ENCODE peak calls at places on chromosomes 3 and 15, in six cellular contexts. One of them, this sample, is unnamed.
A peak's percentile ranks its signal among the peaks of the same experiment; 100 is the strongest.

GRCh38 chr15:80031841-80032240 is 27.6 kb upstream of the ZFAND6 start:
- DNase-seq in pancreas: no peak
- DNase-seq in coronary artery: no peak
- DNase-seq in uterus: no peak
- DNase-seq in GM23248: peak; percentile 27
- DNase-seq in adrenal gland: no peak
- DNase-seq in this sample: no peak

GRCh38 chr15:31084176-31084575 is 17.3 kb downstream of the TRPM1 start:
- DNase-seq in GM23248: no peak
- DNase-seq in adrenal gland: no peak
- DNase-seq in coronary artery: no peak
- DNase-seq in uterus: no peak
- DNase-seq in pancreas: no peak
- DNase-seq in this sample: no peak

GRCh38 chr3:51942603-51943450 is 664 bp downstream of the PARP3 start:
- DNase-seq in pancreas: no peak
- DNase-seq in adrenal gland: peak; percentile 86
- DNase-seq in uterus: peak; percentile 52
- DNase-seq in coronary artery: peak; percentile 86
- DNase-seq in GM23248: peak; percentile 94
- DNase-seq in this sample: no peak

GRCh38 chr3:48565591-48566400 is 2.2 kb upstream of the UCN2 start:
- DNase-seq in uterus: no peak
- DNase-seq in coronary artery: no peak
- DNase-seq in GM23248: peak; percentile 86
- DNase-seq in adrenal gland: no peak
- DNase-seq in pancreas: no peak
- DNase-seq in this sample: no peak

GRCh38 chr3:132006605-132007204 is 28.1 kb downstream of the CPNE4 start:
- DNase-seq in coronary artery: no peak
- DNase-seq in GM23248: peak; percentile 71
- DNase-seq in adrenal gland: peak; percentile 65
- DNase-seq in uterus: no peak
- DNase-seq in pancreas: no peak
- DNase-seq in this sample: no peak

GRCh38 chr15:67992834-67993233 is 61.3 kb upstream of the PIAS1 start:
- DNase-seq in pancreas: no peak
- DNase-seq in GM23248: no peak
- DNase-seq in adrenal gland: no peak
- DNase-seq in uterus: no peak
- DNase-seq in coronary artery: no peak
- DNase-seq in this sample: peak; percentile 72

GRCh38 chr15:65870889-65871533 is 1.7 kb downstream of the RAB11A start:
- DNase-seq in uterus: no peak
- DNase-seq in adrenal gland: no peak
- DNase-seq in pancreas: no peak
- DNase-seq in coronary artery: no peak
- DNase-seq in GM23248: peak; percentile 74
- DNase-seq in this sample: no peak

GRCh38 chr3:137692803-137693431 is 71.2 kb upstream of the SOX14 start:
- DNase-seq in adrenal gland: peak; percentile 16
- DNase-seq in coronary artery: no peak
- DNase-seq in GM23248: peak; percentile 15
- DNase-seq in uterus: no peak
- DNase-seq in pancreas: no peak
- DNase-seq in this sample: no peak

GRCh38 chr3:126540342-126540849 is 16.4 kb downstream of the CHST13 start:
- DNase-seq in coronary artery: peak; percentile 69
- DNase-seq in GM23248: peak; percentile 99
- DNase-seq in pancreas: peak; percentile 14
- DNase-seq in uterus: peak; percentile 11
- DNase-seq in adrenal gland: peak; percentile 79
- DNase-seq in this sample: no peak

GRCh38 chr3:134299185-134299887 is 48.7 kb upstream of the RYK start:
- DNase-seq in coronary artery: no peak
- DNase-seq in GM23248: peak; percentile 65
- DNase-seq in pancreas: no peak
- DNase-seq in adrenal gland: no peak
- DNase-seq in uterus: no peak
- DNase-seq in this sample: no peak

GRCh38 chr3:136149569-136150136 is 46.5 kb downstream of the MSL2 start:
- DNase-seq in pancreas: no peak
- DNase-seq in GM23248: peak; percentile 54
- DNase-seq in coronary artery: no peak
- DNase-seq in adrenal gland: no peak
- DNase-seq in uterus: no peak
- DNase-seq in this sample: no peak

GRCh38 chr3:162487138-162487537 is 990.5 kb downstream of the OTOL1 start:
- DNase-seq in GM23248: peak; percentile 5
- DNase-seq in coronary artery: no peak
- DNase-seq in uterus: no peak
- DNase-seq in adrenal gland: no peak
- DNase-seq in pancreas: no peak
- DNase-seq in this sample: no peak

GRCh38 chr3:51637144-51637940 is 33.7 kb upstream of the TEX264 start:
- DNase-seq in coronary artery: no peak
- DNase-seq in uterus: no peak
- DNase-seq in pancreas: no peak
- DNase-seq in GM23248: no peak
- DNase-seq in adrenal gland: no peak
- DNase-seq in this sample: no peak

GRCh38 chr3:53788038-53788437 is 58.2 kb downstream of the CHDH start:
- DNase-seq in pancreas: no peak
- DNase-seq in coronary artery: no peak
- DNase-seq in uterus: no peak
- DNase-seq in GM23248: no peak
- DNase-seq in adrenal gland: no peak
- DNase-seq in this sample: no peak

GRCh38 chr15:66963710-66964109 is 101.7 kb upstream of the SMAD3 start:
- DNase-seq in coronary artery: peak; percentile 35
- DNase-seq in pancreas: no peak
- DNase-seq in adrenal gland: no peak
- DNase-seq in uterus: no peak
- DNase-seq in GM23248: no peak
- DNase-seq in this sample: no peak

GRCh38 chr15:52483712-52484111 is 45.0 kb downstream of the MYO5A start:
- DNase-seq in GM23248: peak; percentile 78
- DNase-seq in adrenal gland: peak; percentile 24
- DNase-seq in pancreas: no peak
- DNase-seq in uterus: no peak
- DNase-seq in coronary artery: no peak
- DNase-seq in this sample: no peak

GRCh38 chr3:42043116-42043796 is 47.9 kb upstream of the TRAK1 start:
- DNase-seq in uterus: peak; percentile 46
- DNase-seq in pancreas: no peak
- DNase-seq in coronary artery: no peak
- DNase-seq in GM23248: peak; percentile 45
- DNase-seq in adrenal gland: peak; percentile 40
- DNase-seq in this sample: no peak

GRCh38 chr3:37995652-37996641 is 5.4 kb downstream of the VILL start:
- DNase-seq in GM23248: no peak
- DNase-seq in coronary artery: peak; percentile 66
- DNase-seq in pancreas: peak; percentile 16
- DNase-seq in uterus: no peak
- DNase-seq in adrenal gland: peak; percentile 13
- DNase-seq in this sample: no peak

GRCh38 chr15:27046891-27047290 is 75.9 kb downstream of the GABRG3 start:
- DNase-seq in uterus: no peak
- DNase-seq in coronary artery: no peak
- DNase-seq in GM23248: no peak
- DNase-seq in pancreas: no peak
- DNase-seq in adrenal gland: no peak
- DNase-seq in this sample: no peak

GRCh38 chr3:186374370-186374769 is 12.3 kb upstream of the DGKG start:
- DNase-seq in pancreas: no peak
- DNase-seq in coronary artery: peak; percentile 31
- DNase-seq in uterus: no peak
- DNase-seq in GM23248: no peak
- DNase-seq in adrenal gland: no peak
- DNase-seq in this sample: no peak

GRCh38 chr15:86919581-86919980 is 839.9 kb downstream of the AGBL1 start:
- DNase-seq in adrenal gland: no peak
- DNase-seq in uterus: no peak
- DNase-seq in pancreas: no peak
- DNase-seq in coronary artery: no peak
- DNase-seq in GM23248: no peak
- DNase-seq in this sample: no peak

GRCh38 chr3:23481660-23482278 is 278.6 kb downstream of the UBE2E2 start:
- DNase-seq in adrenal gland: no peak
- DNase-seq in coronary artery: no peak
- DNase-seq in uterus: no peak
- DNase-seq in pancreas: no peak
- DNase-seq in GM23248: no peak
- DNase-seq in this sample: no peak

GRCh38 chr3:125212509-125213372 is at the start of gene SLC12A8:
- DNase-seq in adrenal gland: no peak
- DNase-seq in uterus: no peak
- DNase-seq in coronary artery: no peak
- DNase-seq in GM23248: peak; percentile 33
- DNase-seq in pancreas: peak; percentile 53
- DNase-seq in this sample: no peak

GRCh38 chr3:166291510-166291909 is 454.3 kb upstream of the BCHE start:
- DNase-seq in uterus: no peak
- DNase-seq in coronary artery: no peak
- DNase-seq in adrenal gland: no peak
- DNase-seq in pancreas: no peak
- DNase-seq in GM23248: no peak
- DNase-seq in this sample: no peak

GRCh38 chr3:97736928-97737327 is 27.6 kb upstream of the ARL6 start:
- DNase-seq in GM23248: no peak
- DNase-seq in adrenal gland: no peak
- DNase-seq in pancreas: no peak
- DNase-seq in coronary artery: no peak
- DNase-seq in uterus: no peak
- DNase-seq in this sample: no peak

GRCh38 chr3:126961191-126961790 is 21.6 kb upstream of the PLXNA1 start:
- DNase-seq in pancreas: peak; percentile 67
- DNase-seq in uterus: no peak
- DNase-seq in GM23248: peak; percentile 92
- DNase-seq in coronary artery: peak; percentile 85
- DNase-seq in adrenal gland: peak; percentile 92
- DNase-seq in this sample: no peak

GRCh38 chr15:69422336-69422895 is 8.3 kb downstream of the KIF23 start:
- DNase-seq in GM23248: no peak
- DNase-seq in uterus: no peak
- DNase-seq in adrenal gland: no peak
- DNase-seq in pancreas: no peak
- DNase-seq in coronary artery: no peak
- DNase-seq in this sample: no peak
- H3K27ac ChIP-seq in GM23248: no peak overlapping the region
- H3K27ac ChIP-seq in uterus: no peak overlapping the region
- H3K27ac ChIP-seq in adrenal gland: no peak overlapping the region
- H3K27ac ChIP-seq in pancreas: no peak overlapping the region
- H3K27ac ChIP-seq in coronary artery: peak overlapping the region; percentile 12
- H3K27ac ChIP-seq in this sample: no peak overlapping the region

GRCh38 chr3:72606005-72606800 is 242.0 kb downstream of the SHQ1 start:
- DNase-seq in pancreas: peak; percentile 66
- DNase-seq in adrenal gland: no peak
- DNase-seq in uterus: no peak
- DNase-seq in coronary artery: no peak
- DNase-seq in GM23248: no peak
- DNase-seq in this sample: no peak
- H3K27ac ChIP-seq in pancreas: no peak overlapping the region
- H3K27ac ChIP-seq in adrenal gland: no peak overlapping the region
- H3K27ac ChIP-seq in uterus: no peak overlapping the region
- H3K27ac ChIP-seq in coronary artery: no peak overlapping the region
- H3K27ac ChIP-seq in GM23248: no peak overlapping the region
- H3K27ac ChIP-seq in this sample: no peak overlapping the region

DNA sequence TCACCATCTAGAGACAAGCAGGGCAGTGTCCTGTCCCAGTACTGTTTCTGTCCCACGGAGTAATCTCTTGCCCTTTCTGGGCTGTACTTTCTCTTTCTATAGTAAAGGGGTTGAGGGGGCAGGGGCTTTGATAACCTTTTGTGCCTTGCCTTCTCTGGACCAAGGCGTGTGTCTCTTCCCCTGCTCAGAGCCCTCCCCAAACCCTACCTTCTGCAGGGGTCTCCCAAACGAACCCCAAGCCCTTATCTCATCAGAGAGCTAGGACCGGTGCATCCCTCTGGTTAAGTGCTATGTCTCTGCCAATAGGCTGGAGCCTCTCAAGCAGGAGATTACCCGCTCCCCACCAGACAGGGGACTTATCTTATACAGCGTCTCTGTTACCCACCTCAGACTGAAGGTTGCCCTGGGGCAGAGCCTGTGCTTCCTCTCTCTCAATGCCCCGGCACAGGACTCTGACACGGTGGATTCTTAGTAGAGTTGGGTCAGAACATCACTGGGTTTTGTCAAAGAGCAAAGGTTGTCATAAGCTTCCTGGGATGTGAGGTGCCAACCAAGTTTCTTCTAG is 2.9 kb downstream of the PLEKHO2 start:
- DNase-seq in uterus: no peak
- DNase-seq in adrenal gland: no peak
- DNase-seq in GM23248: peak; percentile 45
- DNase-seq in pancreas: no peak
- DNase-seq in coronary artery: no peak
- DNase-seq in this sample: no peak
- H3K27ac ChIP-seq in uterus: peak overlapping the region; percentile 94
- H3K27ac ChIP-seq in adrenal gland: peak overlapping the region; percentile 77
- H3K27ac ChIP-seq in GM23248: peak overlapping the region; percentile 23
- H3K27ac ChIP-seq in pancreas: no peak overlapping the region
- H3K27ac ChIP-seq in coronary artery: peak overlapping the region; percentile 100
- H3K27ac ChIP-seq in this sample: peak overlapping the region; percentile 98

GRCh38 chr3:110296885-110297284 is 774.7 kb upstream of the NECTIN3 start:
- DNase-seq in GM23248: peak; percentile 15
- DNase-seq in pancreas: no peak
- DNase-seq in adrenal gland: no peak
- DNase-seq in uterus: no peak
- DNase-seq in coronary artery: no peak
- DNase-seq in this sample: no peak
- H3K27ac ChIP-seq in GM23248: no peak overlapping the region
- H3K27ac ChIP-seq in pancreas: no peak overlapping the region
- H3K27ac ChIP-seq in adrenal gland: no peak overlapping the region
- H3K27ac ChIP-seq in uterus: no peak overlapping the region
- H3K27ac ChIP-seq in coronary artery: no peak overlapping the region
- H3K27ac ChIP-seq in this sample: no peak overlapping the region